ENCODE peak calls at places on chromosome 1, in six cellular contexts. C is aorta; Z is left lung; J is A549; S is K562; U is CD4-positive, alpha-beta memory T cell. G is an unnamed sample.

GRCh38 chr1:47468759-47469404 is 31.0 kb downstream of the FOXD2 start:
- DNase-seq in Z (no peak), C (no peak), U (no peak), J (no peak), S (no peak), G (no peak)

GRCh38 chr1:1291023-1291528 is 10.8 kb downstream of the SCNN1D start:
- DNase-seq in J (no peak), Z (no peak), C (no peak), U (peak; percentile 14), S (peak; percentile 61), G (no peak)

GRCh38 chr1:204549313-204549712 is 33.1 kb downstream of the MDM4 start:
- DNase-seq in J (no peak), C (no peak), S (no peak), Z (no peak), U (no peak), G (no peak)

GRCh38 chr1:218991089-218991488 is 182.6 kb upstream of the LYPLAL1 start:
- DNase-seq in U (no peak), J (no peak), C (no peak), Z (no peak), S (no peak), G (no peak)

GRCh38 chr1:21149862-21150432 is 26.8 kb downstream of the EIF4G3 start:
- DNase-seq in U (no peak), C (no peak), Z (no peak), J (peak; percentile 41), S (no peak), G (no peak)

GRCh38 chr1:228073870-228074545 is 8.5 kb upstream of the ARF1 start:
- DNase-seq in J (no peak), Z (no peak), U (no peak), S (peak; percentile 63), C (no peak), G (peak; percentile 37)

GRCh38 chr1:185917646-185918045 is 183.5 kb downstream of the HMCN1 start:
- DNase-seq in S (no peak), C (no peak), U (no peak), J (no peak), Z (no peak), G (no peak)

GRCh38 chr1:183279835-183280234 is 93.8 kb downstream of the LAMC2 start:
- DNase-seq in J (no peak), Z (peak; percentile 94), C (no peak), S (no peak), U (no peak), G (no peak)

GRCh38 chr1:176745945-176746344 is 283.0 kb downstream of the PAPPA2 start:
- DNase-seq in C (no peak), S (no peak), J (no peak), Z (no peak), U (no peak), G (no peak)

GRCh38 chr1:183898610-183899009 is 93.7 kb downstream of the RGL1 start:
- DNase-seq in J (no peak), C (no peak), Z (no peak), S (no peak), U (no peak), G (no peak)

GRCh38 chr1:229097356-229097755 is 173.6 kb upstream of the RAB4A start:
- DNase-seq in J (no peak), Z (no peak), U (no peak), S (no peak), C (no peak), G (no peak)

GRCh38 chr1:101288491-101288944 is 51.7 kb downstream of the S1PR1 start:
- DNase-seq in U (peak; percentile 78), Z (no peak), J (peak; percentile 51), C (no peak), S (peak; percentile 62), G (peak; percentile 75)

GRCh38 chr1:146007785-146008133 is 11.4 kb upstream of the TXNIP start:
- DNase-seq in S (no peak), J (no peak), C (no peak), Z (no peak), U (no peak), G (no peak)

GRCh38 chr1:155882766-155883165 is 23.4 kb downstream of the SYT11 start:
- DNase-seq in S (no peak), U (no peak), J (no peak), Z (no peak), C (no peak), G (no peak)

GRCh38 chr1:155880251-155880650 is 20.9 kb downstream of the SYT11 start:
- DNase-seq in Z (no peak), J (no peak), S (no peak), C (no peak), U (no peak), G (no peak)

GRCh38 chr1:155882235-155882634 is 22.9 kb downstream of the SYT11 start:
- DNase-seq in U (no peak), Z (no peak), C (no peak), J (no peak), S (no peak), G (no peak)

GRCh38 chr1:155880856-155881255 is 21.5 kb downstream of the SYT11 start:
- DNase-seq in U (no peak), J (no peak), S (no peak), C (no peak), Z (no peak), G (no peak)

DNA sequence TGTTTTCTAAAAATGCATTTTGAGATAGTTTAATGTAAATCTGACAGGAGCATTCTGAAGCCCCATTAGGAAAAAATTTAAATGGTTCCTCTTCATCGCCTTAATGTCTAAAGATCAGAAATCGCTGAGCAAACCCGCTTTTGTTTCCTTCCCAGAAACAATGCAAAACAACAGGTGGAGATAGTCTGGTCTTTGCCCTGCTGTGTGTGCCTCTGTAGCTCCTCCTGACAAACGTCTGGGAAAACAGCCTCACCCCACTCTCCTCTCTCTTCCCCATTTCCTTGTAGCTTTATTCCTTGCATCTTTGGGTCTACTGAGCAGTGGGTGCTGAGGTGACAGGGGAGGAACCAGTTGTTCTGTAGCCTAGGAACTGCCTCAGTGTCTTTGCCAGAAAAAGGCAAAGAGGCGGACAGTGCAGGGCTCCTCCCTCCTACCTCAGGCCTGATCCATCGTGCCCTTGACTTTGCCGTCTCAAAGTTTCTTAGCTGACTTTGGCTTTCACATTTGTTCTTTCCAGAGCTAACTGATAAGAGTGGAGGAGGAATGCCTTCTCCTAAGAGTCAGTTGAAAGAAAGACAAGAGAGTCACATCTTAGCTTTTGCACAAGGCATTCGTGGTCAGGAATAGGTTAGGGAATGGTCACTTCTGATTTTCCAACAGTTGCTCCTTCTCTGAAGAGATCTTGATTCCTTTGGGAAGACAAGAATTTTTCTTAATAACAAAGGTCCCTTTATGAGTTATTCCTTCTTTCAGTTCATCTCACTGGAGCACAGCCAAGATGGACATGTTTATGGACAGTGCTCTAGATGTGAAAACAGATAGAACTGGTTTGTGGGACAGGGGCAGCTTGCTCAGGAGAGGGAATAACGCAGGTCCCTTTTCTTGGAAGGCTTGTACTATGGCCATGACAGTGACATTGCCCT is 24.9 kb downstream of the SYT11 start:
- DNase-seq in Z (no peak), S (peak; percentile 29), U (no peak), C (no peak), J (no peak), G (no peak)
- H3K27ac ChIP-seq in Z (no peak overlapping the region), S (peak overlapping the region; percentile 27), U (no peak overlapping the region), C (no peak overlapping the region), J (no peak overlapping the region), G (peak overlapping the region; percentile 6)

GRCh38 chr1:93716974-93717373 is 35.3 kb upstream of the BCAR3 start:
- DNase-seq in S (no peak), U (no peak), C (no peak), Z (no peak), J (no peak), G (no peak)

GRCh38 chr1:93717639-93718038 is 36.0 kb upstream of the BCAR3 start:
- DNase-seq in C (no peak), J (no peak), U (no peak), Z (no peak), S (no peak), G (no peak)

GRCh38 chr1:93714350-93714749 is 32.7 kb upstream of the BCAR3 start:
- DNase-seq in S (no peak), J (no peak), C (no peak), Z (no peak), U (no peak), G (no peak)

GRCh38 chr1:93716163-93716562 is 34.5 kb upstream of the BCAR3 start:
- DNase-seq in C (no peak), Z (no peak), U (no peak), S (no peak), J (no peak), G (no peak)

DNA sequence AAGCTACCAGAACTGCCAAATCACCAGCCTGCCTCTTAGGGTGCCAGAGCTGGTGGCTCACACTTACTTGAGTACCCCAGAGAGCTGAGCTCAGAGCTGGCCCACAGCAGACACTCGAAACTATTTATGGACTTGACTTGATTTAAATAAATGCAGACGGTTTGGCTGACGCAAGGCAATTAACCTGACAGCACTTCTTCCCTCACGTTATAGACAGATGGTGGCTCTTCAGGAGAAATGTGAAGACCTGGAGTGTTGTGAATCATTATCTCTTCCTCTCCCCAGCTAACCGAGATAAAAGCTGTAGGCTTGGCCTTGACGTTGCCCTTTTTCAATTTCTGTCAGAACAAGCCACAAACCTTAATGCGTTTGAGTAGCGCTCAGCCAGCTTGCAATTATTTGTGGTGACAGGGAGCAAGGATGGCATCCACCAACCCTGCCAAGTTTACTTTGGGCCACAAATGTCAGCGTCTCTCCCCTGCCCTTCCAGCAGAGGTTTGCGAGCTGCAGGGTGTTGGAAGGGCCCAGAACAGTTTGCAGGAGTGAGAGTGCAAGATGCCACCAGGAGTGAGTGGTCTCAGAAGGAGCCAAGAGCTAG is 34.0 kb upstream of the BCAR3 start:
- DNase-seq in U (no peak), C (no peak), J (no peak), Z (no peak), S (no peak), G (no peak)
- H3K27ac ChIP-seq in U (no peak overlapping the region), C (peak overlapping the region; percentile 90), J (peak overlapping the region; percentile 32), Z (no peak overlapping the region), S (no peak overlapping the region), G (no peak overlapping the region)

GRCh38 chr1:15825800-15826199 is 18.4 kb upstream of the UQCRHL start:
- DNase-seq in S (no peak), U (no peak), J (no peak), C (no peak), Z (no peak), G (no peak)

GRCh38 chr1:15830284-15830657 is 17.2 kb upstream of the SPEN start:
- DNase-seq in J (no peak), U (no peak), S (no peak), Z (no peak), C (no peak), G (no peak)

DNA sequence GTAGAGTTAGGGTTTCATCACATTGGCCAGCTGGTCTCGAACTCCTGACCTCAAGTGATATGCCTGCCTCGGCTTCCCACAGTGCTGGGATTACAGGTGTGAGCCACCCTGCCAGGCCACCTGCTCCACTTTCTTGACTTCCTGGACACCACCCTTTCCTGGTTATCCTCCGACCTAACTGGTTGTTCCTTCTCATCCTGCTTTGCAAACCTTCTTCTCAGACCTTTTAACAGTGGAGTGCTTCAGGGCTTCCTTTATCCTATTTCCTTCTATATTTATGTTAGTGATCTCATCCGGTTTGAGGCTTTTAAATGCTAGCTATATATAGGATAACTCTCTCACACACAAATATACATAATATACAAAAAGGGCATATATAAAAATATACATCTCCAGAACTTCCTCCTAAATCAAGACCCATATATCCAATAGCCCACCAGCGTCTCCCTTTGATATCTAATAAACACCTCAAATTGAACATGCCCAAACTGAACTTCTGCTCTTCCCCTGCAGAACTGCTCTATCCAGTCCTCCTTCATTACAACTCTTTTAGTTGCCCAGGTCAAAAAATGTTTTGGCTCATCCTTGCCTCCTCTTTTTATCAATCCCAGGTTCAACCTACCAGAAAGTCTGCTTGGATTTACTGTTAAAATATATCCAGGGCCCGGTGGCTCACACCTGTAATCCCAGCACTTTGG is 19.5 kb upstream of the UQCRHL start:
- DNase-seq in C (no peak), S (no peak), U (no peak), Z (no peak), J (no peak), G (no peak)
- H3K27ac ChIP-seq in C (no peak overlapping the region), S (no peak overlapping the region), U (no peak overlapping the region), Z (no peak overlapping the region), J (no peak overlapping the region), G (no peak overlapping the region)

GRCh38 chr1:90721210-90722194 is 4.4 kb upstream of the BARHL2 start:
- DNase-seq in S (peak; percentile 66), J (peak; percentile 15), Z (peak; percentile 82), U (no peak), C (no peak), G (no peak)
- H3K27ac ChIP-seq in S (no peak overlapping the region), J (no peak overlapping the region), Z (no peak overlapping the region), U (no peak overlapping the region), C (no peak overlapping the region), G (no peak overlapping the region)